ENCODE peak calls at places on chromosomes 6 and 20, in six cellular contexts. B, Y, M, X, L and P are unnamed samples.

GRCh38 chr20:36128463-36129176 is 25.9 kb upstream of the EPB41L1 start:
- DNase-seq in Y (no peak), M (no peak), X (no peak), B (no peak), L (no peak), P (no peak)

GRCh38 chr20:8722277-8722928 is 346.5 kb upstream of the PLCB4 start:
- DNase-seq in M (no peak), Y (no peak), X (no peak), B (no peak), L (peak; percentile 78), P (no peak)

GRCh38 chr6:69867075-69867911 is 937 bp downstream of the COL19A1 start:
- DNase-seq in Y (peak; percentile 84), M (peak; percentile 87), B (peak; percentile 77), X (peak; percentile 61), L (peak; percentile 90), P (peak; percentile 30)

GRCh38 chr20:1940581-1940980 is 45.4 kb downstream of the SIRPA start:
- DNase-seq in L (no peak), X (no peak), Y (no peak), M (no peak), B (no peak), P (no peak)

GRCh38 chr20:19758888-19759331 is 852 bp downstream of the RIN2 start:
- DNase-seq in M (no peak), Y (peak; percentile 75), X (peak; percentile 87), B (peak; percentile 81), L (peak; percentile 75), P (peak; percentile 59)

GRCh38 chr6:36542041-36542440 is 5.2 kb downstream of the STK38 start:
- DNase-seq in X (no peak), L (no peak), M (no peak), Y (no peak), B (no peak), P (no peak)

GRCh38 chr20:61253640-61254511 is 1.8 kb downstream of the CDH4 start:
- DNase-seq in Y (no peak), B (no peak), L (peak; percentile 62), X (no peak), M (no peak), P (no peak)

GRCh38 chr20:35117148-35117547 is 24.5 kb upstream of the TRPC4AP start:
- DNase-seq in L (no peak), B (no peak), Y (no peak), X (no peak), M (no peak), P (no peak)

GRCh38 chr20:23205656-23206055 is 119.5 kb upstream of the CD93 start:
- DNase-seq in M (no peak), Y (no peak), L (peak; percentile 72), B (no peak), X (peak; percentile 79), P (no peak)

GRCh38 chr6:140576004-140576555 is 1201.6 kb upstream of the CITED2 start:
- DNase-seq in L (no peak), B (no peak), M (no peak), X (no peak), Y (no peak), P (no peak)

GRCh38 chr6:105620878-105621277 is 218.0 kb upstream of the PREP start:
- DNase-seq in M (no peak), L (no peak), Y (no peak), X (no peak), B (no peak), P (no peak)

GRCh38 chr20:58447733-58448391 is 58.8 kb downstream of the VAPB start:
- DNase-seq in Y (no peak), X (no peak), M (no peak), L (peak; percentile 75), B (no peak), P (no peak)
- TF ChIP-seq CTCF in Y (peak; percentile 34), X (peak; percentile 74), M (peak; percentile 67), L (peak; percentile 71), B (peak; percentile 74), P (no peak)

GRCh38 chr6:4723383-4723782 is 52.8 kb upstream of the CDYL start:
- DNase-seq in X (no peak), L (no peak), Y (no peak), M (no peak), B (no peak), P (no peak)
- TF ChIP-seq CTCF in X (no peak), L (no peak), Y (no peak), M (no peak), B (no peak), P (no peak)

DNA sequence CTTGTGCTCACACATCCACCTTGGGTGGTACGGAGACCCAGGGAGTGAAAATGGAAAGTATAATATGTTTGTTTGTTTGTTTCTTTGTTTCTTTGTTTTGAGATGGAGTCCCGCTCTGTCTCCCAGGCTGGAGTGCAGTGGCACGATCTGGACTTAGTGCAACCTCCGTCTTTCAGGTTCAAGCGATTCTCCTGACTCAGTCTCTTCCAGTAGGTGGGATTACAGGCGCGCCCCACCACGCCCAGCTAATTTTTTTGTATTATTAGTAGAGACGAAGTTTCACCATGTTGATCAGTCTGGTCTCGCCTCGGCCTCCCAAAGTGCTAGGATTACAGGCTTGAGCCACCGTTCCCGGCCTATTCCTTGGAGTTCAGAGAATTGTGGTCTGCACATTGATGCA is 115.4 kb downstream of the TRIM27 start:
- DNase-seq in B (no peak), X (no peak), L (no peak), M (no peak), Y (no peak), P (no peak)
- TF ChIP-seq CTCF in B (no peak), X (no peak), L (no peak), M (no peak), Y (no peak), P (no peak)

DNA sequence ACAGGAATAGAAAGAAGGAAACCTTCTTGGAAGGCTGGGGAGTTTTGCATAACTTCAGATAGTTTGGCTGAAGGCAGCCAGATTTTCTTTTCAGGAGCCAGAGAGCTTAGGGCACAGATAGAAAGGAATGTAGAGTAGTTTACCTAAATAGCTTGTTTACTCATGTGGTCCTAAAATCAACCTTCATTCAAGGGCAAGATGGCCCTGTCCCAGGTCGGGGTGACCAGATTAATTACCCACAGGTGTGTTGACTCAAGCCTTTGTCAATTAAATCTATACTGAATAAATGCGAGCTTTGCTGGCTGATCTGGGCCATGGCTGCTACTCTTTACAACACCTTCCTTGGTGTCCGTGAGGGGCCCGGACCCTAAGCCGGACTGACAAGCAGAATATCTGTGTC is 792.0 kb upstream of the MAN1A1 start:
- DNase-seq in M (no peak), Y (no peak), B (no peak), X (no peak), L (no peak), P (no peak)
- TF ChIP-seq CTCF in M (no peak), Y (no peak), B (no peak), X (no peak), L (no peak), P (no peak)

GRCh38 chr6:33822575-33823395 is 19.0 kb upstream of the MLN start:
- DNase-seq in X (no peak), M (no peak), B (no peak), L (peak; percentile 82), Y (no peak), P (no peak)
- TF ChIP-seq CTCF in X (no peak), M (peak; percentile 34), B (peak; percentile 61), L (peak; percentile 53), Y (no peak), P (no peak)

GRCh38 chr20:5150226-5151076 is 23.6 kb downstream of the CDS2 start:
- DNase-seq in M (no peak), L (no peak), Y (no peak), X (no peak), B (no peak), P (no peak)
- TF ChIP-seq CTCF in M (no peak), L (no peak), Y (no peak), X (no peak), B (no peak), P (no peak)

GRCh38 chr6:20564269-20564668 is 30.0 kb downstream of the CDKAL1 start:
- DNase-seq in B (no peak), Y (no peak), M (no peak), X (no peak), L (peak; percentile 15), P (no peak)
- TF ChIP-seq CTCF in B (peak; percentile 87), Y (peak; percentile 64), M (peak; percentile 64), X (peak; percentile 79), L (peak; percentile 71), P (no peak)